ENCODE peak calls at places on chromosome 3, in four cellular contexts. V is AML-193; G is NK-92 treated with Interleukin-12 subunit alpha and Interleukin-12 subunit beta, amount 100 ng/mL, for 24 hours; H is AG09319. O is an unnamed sample.

GRCh38 chr3:170162052-170162451 is 19.5 kb downstream of the PHC3 start:
- DNase-seq in V (no peak), G (no peak), H (no peak), O (no peak)

GRCh38 chr3:196093271-196094111 is 11.6 kb upstream of the TFRC start:
- DNase-seq in V (peak), G (no peak), H (no peak), O (no peak)

GRCh38 chr3:99895706-99896441 is 78.2 kb downstream of the CMSS1 start:
- DNase-seq in G (no peak), V (peak), H (no peak), O (no peak)

GRCh38 chr3:20055020-20055775 is 15.0 kb downstream of the KAT2B start:
- DNase-seq in V (no peak), G (peak), H (no peak), O (no peak)

GRCh38 chr3:140816372-140816771 is 125.3 kb upstream of the SLC25A36 start:
- DNase-seq in H (no peak), G (no peak), V (no peak), O (no peak)

GRCh38 chr3:43879166-43879565 is 188.4 kb downstream of the ABHD5 start:
- DNase-seq in G (no peak), V (no peak), H (no peak), O (no peak)

GRCh38 chr3:193878051-193878838 is 257.7 kb upstream of the HES1 start:
- DNase-seq in V (no peak), G (no peak), H (no peak), O (no peak)

GRCh38 chr3:53938645-53939044 is 47.0 kb upstream of the SELENOK start:
- DNase-seq in G (no peak), V (peak), H (peak), O (no peak)

GRCh38 chr3:37934631-37935289 is 55.8 kb upstream of the VILL start:
- DNase-seq in V (no peak), H (no peak), G (no peak), O (no peak)

GRCh38 chr3:71444861-71445259 is 138.7 kb downstream of the FOXP1 start:
- DNase-seq in G (no peak), H (no peak), V (no peak), O (no peak)

GRCh38 chr3:176190755-176191154 is 1006.5 kb downstream of the TBL1XR1 start:
- DNase-seq in G (no peak), V (no peak), H (no peak), O (no peak)

GRCh38 chr3:193835414-193835813 is 242.4 kb downstream of the OPA1 start:
- DNase-seq in G (no peak), V (no peak), H (no peak), O (no peak)

GRCh38 chr3:1848935-1849334 is 249.7 kb upstream of the CNTN4 start:
- DNase-seq in G (no peak), H (no peak), V (no peak), O (no peak)

GRCh38 chr3:42265059-42265991 is 660 bp downstream of the CCK start:
- DNase-seq in G (no peak), V (no peak), H (no peak), O (no peak)

GRCh38 chr3:11186318-11186692 is 32.0 kb downstream of the HRH1 start:
- DNase-seq in V (no peak), G (no peak), H (no peak), O (no peak)

GRCh38 chr3:38375072-38375471 is 28.5 kb downstream of the XYLB start:
- DNase-seq in V (no peak), H (no peak), G (no peak), O (no peak)

GRCh38 chr3:12661926-12662592 is 1.9 kb downstream of the RAF1 start:
- DNase-seq in V (no peak), H (no peak), G (no peak), O (no peak)

GRCh38 chr3:74000715-74001114 is 376.0 kb upstream of the PDZRN3 start:
- DNase-seq in H (peak), G (no peak), V (no peak), O (no peak)

GRCh38 chr3:25663324-25664065 is 1.2 kb downstream of the TOP2B start:
- DNase-seq in H (no peak), V (peak), G (peak), O (no peak)

GRCh38 chr3:74348421-74348820 is 266.0 kb downstream of the CNTN3 start:
- DNase-seq in H (no peak), V (no peak), G (no peak), O (no peak)

GRCh38 chr3:126538316-126538715 is 14.4 kb downstream of the CHST13 start:
- DNase-seq in V (no peak), H (no peak), G (no peak), O (no peak)

GRCh38 chr3:9398715-9399708 is 1.6 kb downstream of the SETD5 start:
- DNase-seq in H (no peak), G (peak), V (peak), O (no peak)

GRCh38 chr3:101824691-101825090 is 24.6 kb upstream of the NFKBIZ start:
- DNase-seq in G (no peak), V (no peak), H (no peak), O (no peak)

GRCh38 chr3:45412731-45413130 is 24.4 kb downstream of the LARS2 start:
- DNase-seq in G (no peak), H (no peak), V (no peak), O (no peak)

GRCh38 chr3:171351676-171352075 is 108.5 kb downstream of the TNIK start:
- DNase-seq in G (no peak), V (no peak), H (peak), O (peak)

GRCh38 chr3:76039431-76039830 is 254.1 kb upstream of the ZNF717 start:
- DNase-seq in H (no peak), V (no peak), G (no peak), O (no peak)

GRCh38 chr3:192409203-192409837 is 318.0 kb downstream of the FGF12 start:
- DNase-seq in H (no peak), G (no peak), V (no peak), O (no peak)

GRCh38 chr3:130894130-130894872 is 417 bp downstream of the ATP2C1 start:
- DNase-seq in V (peak), G (peak), H (no peak), O (no peak)

GRCh38 chr3:196268270-196269163 is 19.0 kb downstream of the PCYT1A start:
- DNase-seq in V (no peak), G (no peak), H (no peak), O (no peak)

GRCh38 chr3:52190294-52190841 is 7.6 kb upstream of the ALAS1 start:
- DNase-seq in H (peak), G (no peak), V (no peak), O (no peak)

GRCh38 chr3:13518516-13519351 is 30.2 kb upstream of the FBLN2 start:
- DNase-seq in G (no peak), V (no peak), H (peak), O (no peak)

O was measured in brain pericyte.